ENCODE peak calls at places on chromosome 13, in four cellular contexts. J is transverse colon, O is keratinocyte, A is heart left ventricle. R is an unnamed sample.

GRCh38 chr13:35927554-35927953 is 203.6 kb downstream of the DCLK1 start:
- DNase-seq in A (no peak), J (no peak), O (no peak), R (no peak)

GRCh38 chr13:42108217-42108616 is 59.8 kb downstream of the DGKH start:
- DNase-seq in O (no peak), J (no peak), A (no peak), R (no peak)

GRCh38 chr13:40993119-40993518 is 26.0 kb downstream of the ELF1 start:
- DNase-seq in A (no peak), O (no peak), J (peak; percentile 26), R (no peak)

GRCh38 chr13:109968876-109969577 is 182.6 kb upstream of the IRS2 start:
- DNase-seq in J (no peak), O (no peak), A (peak; percentile 73), R (no peak)

GRCh38 chr13:87087741-87088140 is 583.4 kb upstream of the SLITRK5 start:
- DNase-seq in A (no peak), J (no peak), O (no peak), R (no peak)

GRCh38 chr13:104477256-104477655 is 1411.0 kb upstream of the SLC10A2 start:
- DNase-seq in A (no peak), J (no peak), O (no peak), R (no peak)

GRCh38 chr13:72849571-72849970 is 67.6 kb downstream of the PIBF1 start:
- DNase-seq in J (no peak), A (no peak), O (no peak), R (no peak)

GRCh38 chr13:46288570-46289259 is 77.0 kb downstream of the LRRC63 start:
- DNase-seq in A (no peak), O (no peak), J (no peak), R (no peak)

GRCh38 chr13:51950722-51951121 is 60.5 kb downstream of the ATP7B start:
- DNase-seq in O (no peak), A (no peak), J (no peak), R (no peak)

GRCh38 chr13:28805193-28805819 is 14.8 kb upstream of the MTUS2 start:
- DNase-seq in O (no peak), A (no peak), J (no peak), R (no peak)

GRCh38 chr13:106649495-106649894 is 81.6 kb upstream of the ARGLU1 start:
- DNase-seq in A (no peak), J (peak; percentile 56), O (peak; percentile 4), R (no peak)

GRCh38 chr13:27966641-27967202 is 2.4 kb downstream of the CDX2 start:
- DNase-seq in O (no peak), J (no peak), A (no peak), R (no peak)

GRCh38 chr13:62626771-62627170 is 1211.1 kb upstream of the PCDH20 start:
- DNase-seq in A (no peak), O (no peak), J (no peak), R (no peak)

GRCh38 chr13:33642374-33643065 is 175.4 kb upstream of the RFC3 start:
- DNase-seq in O (peak; percentile 46), A (no peak), J (peak; percentile 43), R (no peak)

GRCh38 chr13:23979361-23980159 is 82.3 kb upstream of the C1QTNF9B start:
- DNase-seq in A (peak; percentile 89), O (no peak), J (peak; percentile 67), R (peak; percentile 87)

GRCh38 chr13:111027481-111028439 is 87.3 kb upstream of the ARHGEF7 start:
- DNase-seq in J (no peak), A (no peak), O (no peak), R (no peak)

GRCh38 chr13:46359731-46360130 is 27.3 kb downstream of the RUBCNL start:
- DNase-seq in J (no peak), A (no peak), O (no peak), R (no peak)

GRCh38 chr13:94444826-94445225 is 34.7 kb downstream of the DCT start:
- DNase-seq in A (no peak), J (no peak), O (no peak), R (no peak)

GRCh38 chr13:75639426-75639825 is 3.3 kb downstream of the LMO7 start:
- DNase-seq in O (no peak), J (no peak), A (no peak), R (no peak)

GRCh38 chr13:98641075-98641474 is 64.2 kb upstream of the STK24 start:
- DNase-seq in J (no peak), O (no peak), A (no peak), R (no peak)

GRCh38 chr13:94968040-94968756 is 255.9 kb upstream of the SOX21 start:
- DNase-seq in O (no peak), A (no peak), J (no peak), R (no peak)

GRCh38 chr13:44576396-44577235 is 486 bp upstream of the TSC22D1 start:
- DNase-seq in J (peak; percentile 19), O (no peak), A (no peak), R (peak; percentile 88)

GRCh38 chr13:75226092-75226491 is 255.9 kb downstream of the TBC1D4 start:
- DNase-seq in J (no peak), O (no peak), A (no peak), R (peak; percentile 80)

GRCh38 chr13:108419768-108420167 is 150.2 kb downstream of the TNFSF13B start:
- DNase-seq in O (no peak), A (no peak), J (no peak), R (peak; percentile 28)

GRCh38 chr13:95485045-95485517 is 67.4 kb upstream of the CLDN10 start:
- DNase-seq in J (no peak), O (no peak), A (no peak), R (no peak)

GRCh38 chr13:107942030-107942617 is 273.2 kb downstream of the LIG4 start:
- DNase-seq in O (no peak), A (no peak), J (no peak), R (no peak)

GRCh38 chr13:92187378-92187989 is 789.1 kb downstream of the GPC5 start:
- DNase-seq in O (no peak), A (no peak), J (no peak), R (no peak)

GRCh38 chr13:64154514-64154913 is 2738.9 kb upstream of the PCDH20 start:
- DNase-seq in A (no peak), O (no peak), J (no peak), R (no peak)

GRCh38 chr13:96822900-96823299 is 171.4 kb downstream of the OXGR1 start:
- DNase-seq in A (no peak), J (peak; percentile 25), O (no peak), R (no peak)

GRCh38 chr13:42807866-42808265 is 26.5 kb downstream of the FAM216B start:
- DNase-seq in O (no peak), J (no peak), A (no peak), R (no peak)

GRCh38 chr13:97348569-97349100 is 85.3 kb upstream of the RAP2A start:
- DNase-seq in O (no peak), A (no peak), J (no peak), R (no peak)

GRCh38 chr13:40228486-40228885 is 438.0 kb downstream of the FOXO1 start:
- DNase-seq in A (no peak), J (no peak), O (no peak), R (no peak)

GRCh38 chr13:45861352-45861751 is 9.8 kb upstream of the SIAH3 start:
- DNase-seq in O (no peak), J (no peak), A (no peak), R (no peak)

GRCh38 chr13:70014337-70014736 is 93.3 kb upstream of the ATXN8OS start:
- DNase-seq in A (no peak), O (no peak), J (no peak), R (no peak)

DNA sequence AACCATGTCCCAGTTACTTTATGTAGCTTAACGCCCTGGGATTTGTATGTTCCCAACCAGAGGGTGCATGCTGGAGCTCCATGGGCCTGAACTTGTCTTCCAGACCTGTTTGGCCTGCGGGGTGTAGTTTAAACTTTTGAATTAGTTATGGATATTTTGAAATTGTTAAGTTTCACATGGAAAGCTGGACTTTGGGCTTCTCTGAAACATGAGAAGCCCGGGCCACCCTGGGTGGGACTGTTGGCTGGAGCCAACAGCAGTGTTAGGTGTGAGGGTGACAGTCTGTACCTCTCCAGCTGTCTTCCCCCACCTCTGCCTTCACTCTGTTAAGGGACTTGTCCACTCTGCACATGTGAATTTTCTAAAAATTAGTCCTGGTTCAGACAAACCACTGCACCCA is 1.6 kb downstream of the UBE2L5 start:
- DNase-seq in J (no peak), A (no peak), O (no peak), R (no peak)
- H3K4me1 ChIP-seq in J (peaks cover 10% of the 10 kb centered on the region), A (peaks cover 6% of the 10 kb centered on the region), O (peaks cover 19% of the 10 kb centered on the region), R (peaks cover 17% of the 10 kb centered on the region)

DNA sequence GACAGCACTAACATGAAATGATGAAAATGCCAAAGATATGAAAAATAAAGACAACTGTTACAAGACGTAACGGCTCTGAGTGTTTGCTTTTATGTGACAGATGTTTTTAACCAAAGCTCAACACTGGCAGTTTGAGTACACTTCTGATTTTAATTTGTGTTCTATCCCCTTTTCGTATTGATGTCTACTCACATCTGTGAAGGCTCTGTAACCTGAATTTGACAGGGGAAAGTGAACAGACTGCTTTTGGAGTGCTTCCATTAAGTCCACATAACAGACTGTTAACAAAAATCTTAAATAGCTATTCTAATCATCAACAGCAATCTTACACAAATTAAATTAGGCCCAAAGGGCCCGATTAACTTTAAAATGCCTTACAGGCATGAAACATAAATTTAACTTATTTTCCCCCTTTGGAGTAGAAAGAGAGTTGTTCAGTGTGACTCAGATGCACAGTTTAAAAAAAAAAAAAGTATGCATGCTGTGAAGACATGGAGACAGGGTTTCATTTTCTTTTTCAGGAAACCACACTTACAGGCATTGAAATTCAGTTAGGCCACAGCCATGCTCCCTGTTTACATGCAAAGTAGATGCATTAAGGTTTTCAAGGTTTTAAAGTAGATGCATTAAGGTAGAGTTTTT is 16.3 kb upstream of the RNASEH2B start:
- DNase-seq in A (no peak), J (no peak), O (no peak), R (no peak)
- H3K27ac ChIP-seq in A (no peak overlapping the region), J (peak overlapping the region; percentile 41), O (no peak overlapping the region), R (peak overlapping the region; percentile 66)

GRCh38 chr13:113841355-113841653 is 22.6 kb downstream of the GAS6 start:
- DNase-seq in J (no peak), O (no peak), A (no peak), R (no peak)
- TF ChIP-seq CTCF in J (no peak), O (no peak), A (no peak), R (no peak)

GRCh38 chr13:32267836-32268439 is 47.2 kb downstream of the ZAR1L start:
- DNase-seq in J (peak; percentile 61), O (no peak), A (no peak), R (no peak)
- H3K4me1 ChIP-seq in J (no peaks in the 10 kb centered on the region), O (peaks cover 4% of the 10 kb centered on the region), A (peaks cover 15% of the 10 kb centered on the region), R (peaks cover 4% of the 10 kb centered on the region)

DNA sequence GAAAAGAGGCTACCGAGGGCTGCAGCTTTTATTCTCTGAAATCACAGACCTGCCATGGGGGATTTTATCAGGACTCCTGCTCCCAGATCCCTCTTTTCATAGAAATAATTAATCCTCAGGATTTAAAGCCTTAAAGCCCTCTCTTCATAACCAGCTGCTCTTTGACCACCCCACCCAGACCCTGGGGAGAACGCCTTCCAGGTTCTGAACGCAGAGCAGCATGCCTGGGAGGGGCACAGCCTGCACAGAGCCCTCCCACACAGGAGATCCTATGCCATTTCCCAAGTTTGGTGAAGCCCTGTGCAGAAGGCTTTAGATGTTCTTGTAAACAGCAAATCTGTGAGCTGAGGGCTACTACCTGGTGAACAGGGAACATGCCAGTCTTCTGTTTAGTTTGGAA is 91.0 kb downstream of the STOML3 start:
- DNase-seq in A (no peak), O (no peak), J (no peak), R (no peak)
- H3K27ac ChIP-seq in A (no peak overlapping the region), O (no peak overlapping the region), J (no peak overlapping the region), R (no peak overlapping the region)

R was measured in left lung.